ENCODE peak calls at places on chromosomes 13 and 19, in nine cellular contexts. H, W, T, N, B, L, F, S and M are unnamed samples.

GRCh38 chr13:79398915-79399314 is 7.1 kb downstream of the RBM26 start:
- DNase-seq in B (no peak), L (no peak), F (peak), H (peak), W (no peak), N (peak), T (no peak), S (peak), M (no peak)

GRCh38 chr13:98199480-98199879 is 22.4 kb upstream of the RNF113B start:
- DNase-seq in F (no peak), B (no peak), W (no peak), S (no peak), N (no peak), L (no peak), T (no peak), H (no peak), M (no peak)

GRCh38 chr19:35268546-35269424 is at the start of gene USF2:
- DNase-seq in L (peak), B (peak), F (peak), S (peak), H (peak), W (peak), T (peak), N (peak), M (peak)

GRCh38 chr13:29453657-29454056 is 141.8 kb downstream of the SLC7A1 start:
- DNase-seq in H (no peak), B (no peak), T (no peak), S (peak), L (no peak), F (no peak), N (no peak), W (no peak), M (no peak)

GRCh38 chr19:9917322-9917721 is 19.0 kb downstream of the OLFM2 start:
- DNase-seq in L (peak), H (peak), N (peak), T (no peak), W (no peak), S (peak), B (peak), F (peak), M (no peak)

GRCh38 chr19:14661372-14661924 is 13.2 kb downstream of the ADGRE3 start:
- DNase-seq in F (no peak), L (no peak), T (no peak), S (no peak), N (no peak), W (no peak), H (no peak), B (no peak), M (no peak)

GRCh38 chr13:99864627-99864990 is 107.0 kb downstream of the ZIC5 start:
- DNase-seq in W (no peak), B (no peak), F (no peak), N (no peak), H (no peak), L (no peak), S (no peak), T (no peak), M (no peak)

GRCh38 chr13:73665279-73665678 is 468.9 kb downstream of the KLF12 start:
- DNase-seq in H (no peak), B (no peak), W (no peak), T (no peak), L (no peak), N (no peak), F (no peak), S (no peak), M (no peak)

GRCh38 chr13:80009760-80010159 is 331.2 kb downstream of the SPRY2 start:
- DNase-seq in N (no peak), F (no peak), S (no peak), T (no peak), H (no peak), W (no peak), B (no peak), L (no peak), M (no peak)

GRCh38 chr19:55197531-55197930 is 11.8 kb downstream of the PTPRH start:
- DNase-seq in H (no peak), F (no peak), B (no peak), N (peak), L (no peak), S (no peak), W (no peak), T (no peak), M (no peak)

GRCh38 chr13:26531751-26532150 is 25.7 kb upstream of the WASF3 start:
- DNase-seq in B (no peak), S (no peak), F (no peak), H (no peak), T (no peak), N (no peak), L (no peak), W (no peak), M (no peak)

GRCh38 chr13:46160474-46161066 is 21.4 kb downstream of the LCP1 start:
- DNase-seq in F (peak), B (peak), T (no peak), S (peak), L (peak), W (peak), H (peak), N (peak), M (no peak)

GRCh38 chr19:15378529-15379082 is 981 bp downstream of the AKAP8 start:
- DNase-seq in L (peak), F (peak), H (peak), N (peak), W (peak), S (peak), B (peak), T (peak), M (peak)

GRCh38 chr19:33022472-33023116 is 42.1 kb downstream of the RHPN2 start:
- DNase-seq in W (no peak), B (no peak), T (no peak), F (no peak), N (no peak), H (no peak), S (no peak), L (no peak), M (no peak)

GRCh38 chr13:45063261-45063870 is 56.9 kb upstream of the GTF2F2 start:
- DNase-seq in H (peak), L (peak), W (no peak), B (no peak), F (peak), T (no peak), S (peak), N (no peak), M (no peak)

GRCh38 chr19:10334340-10335148 is 1.2 kb upstream of the RAVER1 start:
- DNase-seq in L (peak), B (peak), H (peak), S (peak), W (peak), N (no peak), F (peak), T (peak), M (peak)

GRCh38 chr19:46728693-46729339 is 11.9 kb upstream of the PRKD2 start:
- DNase-seq in W (peak), S (peak), B (peak), N (peak), T (peak), L (peak), H (peak), F (peak), M (peak)

GRCh38 chr19:872266-872951 is 12.9 kb downstream of the CFD start:
- DNase-seq in W (peak), S (peak), L (peak), H (peak), N (peak), B (peak), F (peak), T (peak), M (peak)

GRCh38 chr13:96020155-96020575 is 33.0 kb downstream of the UGGT2 start:
- DNase-seq in W (peak), N (peak), F (peak), H (peak), L (peak), B (peak), S (peak), T (peak), M (no peak)

GRCh38 chr13:24684600-24684998 is 4.4 kb downstream of the ATP12A start:
- DNase-seq in H (no peak), B (no peak), T (no peak), S (peak), N (no peak), F (no peak), L (no peak), W (no peak), M (no peak)

GRCh38 chr19:46345157-46345556 is 1.7 kb upstream of the PPP5C start:
- DNase-seq in H (no peak), F (no peak), T (no peak), S (no peak), W (no peak), L (no peak), N (no peak), B (no peak), M (no peak)

GRCh38 chr19:1355258-1355973 is 28.3 kb upstream of the NDUFS7 start:
- DNase-seq in T (no peak), H (peak), S (peak), W (no peak), F (peak), B (no peak), L (no peak), N (no peak), M (no peak)

GRCh38 chr19:43789029-43789428 is 8.3 kb upstream of the KCNN4 start:
- DNase-seq in L (peak), N (peak), B (peak), T (no peak), F (peak), W (no peak), H (peak), S (peak), M (no peak)

GRCh38 chr13:98484289-98485219 is 92.4 kb downstream of the STK24 start:
- DNase-seq in F (peak), L (peak), B (peak), S (peak), W (peak), N (peak), T (peak), H (peak), M (no peak)

GRCh38 chr19:10552596-10553053 is 8.9 kb downstream of the ATG4D start:
- DNase-seq in W (no peak), L (no peak), T (peak), S (peak), B (peak), F (peak), N (no peak), H (peak), M (no peak)

GRCh38 chr13:109764474-109765292 is 21.7 kb downstream of the IRS2 start:
- DNase-seq in L (no peak), B (no peak), W (no peak), T (no peak), F (peak), S (peak), N (no peak), H (no peak), M (no peak)